ENCODE peak calls at places on chromosomes 3 and 15, in four cellular contexts. K is psoas muscle, Q is left lung, P is aorta. O is an unnamed sample.
A peak's percentile ranks its signal among the peaks of the same experiment; 100 is the strongest.

GRCh38 chr3:148211725-148212124 is 486.0 kb upstream of the AGTR1 start:
- DNase-seq in Q (no peak), K (no peak), P (no peak), O (no peak)

GRCh38 chr15:45129651-45130129 is at the start of the genes DUOX1 and DUOXA1:
- DNase-seq in K (peak; percentile 47), Q (peak; percentile 94), P (peak; percentile 80), O (peak; percentile 86)

GRCh38 chr3:163785693-163786092 is 1292.6 kb downstream of the SI start:
- DNase-seq in Q (no peak), K (no peak), P (no peak), O (no peak)

GRCh38 chr15:50051811-50052419 is 67.1 kb downstream of the ATP8B4 start:
- DNase-seq in K (peak; percentile 16), P (no peak), Q (no peak), O (no peak)

GRCh38 chr15:78049691-78050440 is 27.6 kb downstream of the TBC1D2B start:
- DNase-seq in Q (peak; percentile 32), K (no peak), P (no peak), O (no peak)

GRCh38 chr15:67955256-67955655 is 98.9 kb upstream of the PIAS1 start:
- DNase-seq in K (no peak), Q (no peak), P (no peak), O (no peak)

GRCh38 chr3:52892625-52893311 is 4.6 kb downstream of the STIMATE start:
- DNase-seq in P (no peak), Q (no peak), K (no peak), O (no peak)

GRCh38 chr3:43531835-43532234 is 90.0 kb downstream of the ANO10 start:
- DNase-seq in Q (no peak), P (no peak), K (no peak), O (no peak)

GRCh38 chr3:109545746-109546145 is 208.4 kb upstream of the DPPA4 start:
- DNase-seq in P (no peak), Q (no peak), K (no peak), O (no peak)

GRCh38 chr3:145522893-145523651 is 637.9 kb downstream of the PLOD2 start:
- DNase-seq in Q (peak; percentile 34), P (no peak), K (no peak), O (no peak)

GRCh38 chr3:4398120-4398740 is 68.8 kb downstream of the SUMF1 start:
- DNase-seq in P (no peak), Q (no peak), K (no peak), O (no peak)

GRCh38 chr3:98531622-98532274 is at the start of gene GPR15:
- DNase-seq in P (no peak), K (no peak), Q (no peak), O (no peak)

GRCh38 chr3:177589041-177589650 is 391.9 kb upstream of the TBL1XR1 start:
- DNase-seq in K (no peak), Q (no peak), P (no peak), O (no peak)

GRCh38 chr15:40991355-40991754 is 38.1 kb downstream of the CHAC1 start:
- DNase-seq in P (no peak), K (no peak), Q (no peak), O (no peak)

GRCh38 chr3:34547297-34547920 is 749.0 kb downstream of the PDCD6IP start:
- DNase-seq in K (no peak), Q (no peak), P (no peak), O (no peak)

GRCh38 chr3:43583481-43583880 is 38.3 kb downstream of the ANO10 start:
- DNase-seq in K (no peak), P (no peak), Q (no peak), O (no peak)

GRCh38 chr15:71093089-71094024 is 21.9 kb upstream of the THSD4 start:
- DNase-seq in K (no peak), Q (peak; percentile 78), P (no peak), O (peak; percentile 92)

GRCh38 chr15:92226020-92226612 is 167.6 kb upstream of the ST8SIA2 start:
- DNase-seq in P (no peak), K (no peak), Q (no peak), O (no peak)

GRCh38 chr15:94059188-94059587 is 172.2 kb upstream of the MCTP2 start:
- DNase-seq in Q (no peak), K (no peak), P (no peak), O (no peak)

GRCh38 chr15:84981711-84982300 is at the start of gene PDE8A:
- DNase-seq in Q (peak; percentile 92), K (peak; percentile 70), P (no peak), O (no peak)

GRCh38 chr15:90851114-90851513 is 17.3 kb upstream of the FURIN start:
- DNase-seq in K (no peak), P (no peak), Q (peak; percentile 24), O (no peak)

GRCh38 chr3:89353465-89353864 is 246.0 kb downstream of the EPHA3 start:
- DNase-seq in P (no peak), K (no peak), Q (no peak), O (no peak)

GRCh38 chr3:128068156-128068620 is 16.0 kb downstream of the SEC61A1 start:
- DNase-seq in K (no peak), Q (no peak), P (no peak), O (no peak)

GRCh38 chr3:64342940-64343691 is 117.8 kb upstream of the PRICKLE2 start:
- DNase-seq in K (no peak), Q (no peak), P (no peak), O (peak; percentile 75)

GRCh38 chr3:128496602-128497304 is 3.8 kb upstream of the GATA2 start:
- DNase-seq in K (peak; percentile 27), P (no peak), Q (peak; percentile 76), O (no peak)

GRCh38 chr3:139434764-139435291 is 41.5 kb downstream of the RBP2 start:
- DNase-seq in K (no peak), Q (no peak), P (no peak), O (peak; percentile 86)

GRCh38 chr3:194381460-194381875 is 11.9 kb upstream of the LRRC15 start:
- DNase-seq in Q (peak; percentile 50), P (peak; percentile 60), K (no peak), O (no peak)

GRCh38 chr15:101481381-101481705 is 8.2 kb downstream of the PCSK6 start:
- DNase-seq in Q (no peak), P (no peak), K (no peak), O (peak; percentile 51)

GRCh38 chr3:98777286-98777685 is 14.1 kb downstream of the ST3GAL6 start:
- DNase-seq in P (no peak), Q (no peak), K (no peak), O (no peak)

GRCh38 chr3:122810706-122811105 is 15.8 kb downstream of the SLC49A4 start:
- DNase-seq in P (no peak), K (no peak), Q (no peak), O (no peak)

GRCh38 chr15:85865070-85865684 is 70.5 kb upstream of the KLHL25 start:
- DNase-seq in Q (no peak), P (no peak), K (peak; percentile 25), O (no peak)

GRCh38 chr3:155241559-155241958 is 51.9 kb downstream of the STRIT1 start:
- DNase-seq in P (no peak), Q (no peak), K (no peak), O (no peak)

GRCh38 chr3:66598168-66598567 is 97.3 kb upstream of the LRIG1 start:
- DNase-seq in Q (no peak), K (no peak), P (no peak), O (no peak)

GRCh38 chr3:24502690-24503089 is 8.0 kb upstream of the THRB start:
- DNase-seq in K (no peak), Q (no peak), P (no peak), O (no peak)

GRCh38 chr3:24505678-24506560 is 11.3 kb upstream of the THRB start:
- DNase-seq in K (no peak), Q (no peak), P (no peak), O (no peak)

GRCh38 chr3:24500806-24501205 is 6.2 kb upstream of the THRB start:
- DNase-seq in Q (no peak), P (no peak), K (no peak), O (no peak)

GRCh38 chr3:24504765-24505164 is 10.1 kb upstream of the THRB start:
- DNase-seq in K (no peak), Q (no peak), P (no peak), O (no peak)

DNA sequence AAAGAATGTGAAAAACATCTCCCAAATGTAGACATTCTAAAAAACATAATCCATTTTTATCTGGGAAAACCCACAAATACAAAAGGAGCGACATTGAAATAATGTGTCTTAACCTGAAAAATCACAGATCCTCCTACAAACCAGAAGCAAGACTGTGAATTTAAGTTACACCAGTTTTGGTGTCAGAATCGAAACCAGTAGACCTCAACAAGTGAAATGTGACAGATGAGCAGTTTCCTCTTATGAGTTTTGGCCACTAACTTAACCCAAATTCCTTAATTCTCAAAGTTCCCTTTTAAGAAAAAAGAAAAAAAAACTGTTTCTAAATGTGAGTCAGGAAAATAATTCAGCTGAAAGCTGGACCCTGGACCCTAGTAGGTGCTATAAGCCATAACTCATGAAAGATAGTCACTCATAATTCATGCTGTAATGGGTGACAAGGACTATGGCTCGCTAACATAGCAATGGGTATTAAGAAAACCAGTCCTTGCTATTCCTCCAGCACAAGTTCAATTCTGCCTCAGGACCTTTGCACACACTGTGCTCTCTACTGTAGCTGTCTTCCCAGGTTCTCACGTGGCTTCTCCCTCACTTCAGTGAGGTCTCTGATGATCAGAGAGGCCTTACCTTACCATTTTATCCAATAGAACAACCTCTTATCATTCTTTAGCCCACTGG is 9.0 kb upstream of the THRB start:
- DNase-seq in P (no peak), K (no peak), Q (no peak), O (no peak)
- H3K4me3 ChIP-seq in P (no peak overlapping the region), K (no peak overlapping the region), Q (no peak overlapping the region), O (no peak overlapping the region)

DNA sequence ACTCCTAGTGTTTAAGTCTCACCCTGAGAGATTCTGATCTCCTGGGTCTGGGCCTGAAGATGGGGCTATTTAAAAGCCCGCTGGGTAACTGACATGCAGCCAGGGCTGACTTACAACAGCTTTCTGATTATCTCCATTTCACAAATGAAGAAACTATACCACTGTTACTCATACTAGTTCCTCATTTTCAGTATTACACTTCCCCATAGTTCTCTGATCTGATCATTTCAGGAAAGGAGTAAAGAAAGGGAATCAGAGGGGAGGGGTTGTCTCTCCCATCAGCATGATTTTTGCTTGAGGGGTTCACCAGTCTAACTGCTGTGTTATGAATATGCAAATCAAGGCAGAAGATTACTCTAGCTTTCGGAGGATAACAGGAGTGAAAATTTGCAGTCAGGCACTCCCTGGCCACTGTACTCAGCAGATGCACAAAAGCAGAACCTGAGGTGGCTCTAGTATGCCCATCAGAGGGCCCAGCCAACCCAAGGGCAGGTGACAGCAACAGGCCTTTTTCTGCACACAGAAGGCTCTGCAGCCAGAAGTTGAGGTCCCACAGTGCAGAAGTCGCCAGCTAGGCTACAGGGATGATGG is 59.4 kb downstream of the DAPK2 start:
- DNase-seq in Q (peak; percentile 82), K (no peak), P (no peak), O (peak; percentile 54)
- H3K27ac ChIP-seq in Q (peak overlapping the region; percentile 80), K (peak overlapping the region; percentile 79), P (no peak overlapping the region), O (no peak overlapping the region)

DNA sequence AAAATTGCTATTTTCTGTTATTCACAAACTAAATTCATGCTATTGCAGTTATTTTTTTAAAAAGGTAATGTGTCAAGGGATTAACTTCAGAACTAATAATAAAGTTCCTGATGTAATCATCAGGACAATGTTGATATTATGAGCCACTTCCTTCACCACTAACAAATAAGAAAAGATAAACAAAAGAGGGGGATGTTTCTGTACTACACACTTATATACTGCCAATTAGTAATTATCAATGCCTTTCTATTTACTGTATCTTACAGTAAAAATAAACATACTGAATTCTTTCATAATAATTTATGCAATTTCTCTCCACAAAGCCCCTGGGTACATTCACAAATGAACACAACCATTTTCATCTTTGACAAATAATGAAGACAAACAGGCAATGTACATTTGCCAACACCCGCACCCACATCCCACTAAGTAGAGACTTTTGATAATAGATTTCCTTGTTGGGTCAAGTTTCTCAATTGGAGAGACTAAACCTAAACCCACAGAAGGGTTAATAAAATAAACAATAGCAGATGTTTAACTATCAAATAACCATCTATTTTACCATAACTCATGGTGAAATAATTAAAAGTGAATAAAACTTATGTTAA is 3.7 kb downstream of the CBLB start:
- DNase-seq in K (no peak), P (no peak), Q (no peak), O (no peak)
- H3K4me3 ChIP-seq in K (peak overlapping the region; percentile 96), P (no peak overlapping the region), Q (no peak overlapping the region), O (no peak overlapping the region)

GRCh38 chr15:75718326-75718725 is 5.7 kb upstream of the CSPG4 start:
- DNase-seq in P (peak; percentile 89), Q (peak; percentile 24), K (no peak), O (no peak)
- H3K27ac ChIP-seq in P (peak overlapping the region; percentile 47), Q (no peak overlapping the region), K (no peak overlapping the region), O (no peak overlapping the region)